ENCODE peak calls at places on chromosomes 16 and 17, in eight cellular contexts. Z is amygdala, G is T-helper 9 cell, P is left ventricle myocardium inferior, A is NB4, D is T-cell, O is GM12891, I is caudate nucleus. H is an unnamed sample.

GRCh38 chr16:86899156-86899555 is 320.8 kb downstream of the FOXL1 start:
- DNase-seq in D (no peak), A (no peak), G (no peak), O (no peak), Z (no peak), I (no peak), P (no peak), H (no peak)

GRCh38 chr16:7436306-7436705 is 103.7 kb downstream of the RBFOX1 start:
- DNase-seq in P (no peak), O (no peak), I (no peak), G (no peak), A (no peak), D (no peak), Z (no peak), H (no peak)

GRCh38 chr17:43832976-43833829 is at the start of gene MPP3:
- DNase-seq in O (no peak), P (peak; percentile 76), G (peak; percentile 47), I (no peak), Z (peak; percentile 52), A (peak; percentile 46), D (peak; percentile 30), H (no peak)

GRCh38 chr17:82598256-82599011 is 49.8 kb downstream of the WDR45B start:
- DNase-seq in A (no peak), D (no peak), Z (no peak), O (no peak), P (no peak), G (no peak), I (no peak), H (no peak)

GRCh38 chr16:69814561-69814960 is 52.4 kb downstream of the WWP2 start:
- DNase-seq in I (no peak), Z (no peak), O (no peak), A (no peak), G (no peak), P (no peak), D (no peak), H (no peak)

GRCh38 chr16:85460252-85460982 is 152.7 kb upstream of the GSE1 start:
- DNase-seq in D (no peak), I (no peak), Z (no peak), A (peak; percentile 63), G (no peak), P (no peak), O (no peak), H (no peak)

GRCh38 chr16:56606071-56606687 is 2.2 kb upstream of the MT2A start:
- DNase-seq in I (no peak), D (no peak), G (no peak), A (no peak), Z (peak; percentile 31), O (no peak), P (no peak), H (no peak)

GRCh38 chr16:17945080-17945601 is 391.4 kb downstream of the NPIPA8 start:
- DNase-seq in P (no peak), G (no peak), I (no peak), D (no peak), O (no peak), A (no peak), Z (no peak), H (no peak)

GRCh38 chr17:57954421-57955182 is 610 bp downstream of the CUEDC1 start:
- DNase-seq in O (no peak), Z (no peak), I (peak; percentile 50), A (no peak), G (peak; percentile 4), P (peak; percentile 91), D (no peak), H (no peak)

GRCh38 chr17:82434216-82434565 is 15.8 kb upstream of the OGFOD3 start:
- DNase-seq in O (no peak), I (no peak), G (no peak), Z (no peak), D (no peak), P (no peak), A (no peak), H (no peak)

GRCh38 chr17:74190807-74191206 is 12.7 kb upstream of the RPL38 start:
- DNase-seq in I (no peak), O (no peak), Z (no peak), D (no peak), G (no peak), P (no peak), A (no peak), H (no peak)

GRCh38 chr16:56841233-56841632 is 23.8 kb upstream of the SLC12A3 start:
- DNase-seq in Z (no peak), A (no peak), D (no peak), O (no peak), G (no peak), P (no peak), I (no peak), H (no peak)

GRCh38 chr17:76872221-76872873 is 4.1 kb downstream of the MGAT5B start:
- DNase-seq in D (no peak), I (no peak), A (peak; percentile 44), O (no peak), Z (no peak), P (no peak), G (no peak), H (no peak)

GRCh38 chr17:773467-774319 is 8.4 kb downstream of the GLOD4 start:
- DNase-seq in Z (no peak), I (no peak), A (peak; percentile 54), D (no peak), O (no peak), P (no peak), G (no peak), H (no peak)

GRCh38 chr17:78669256-78669974 is 92.2 kb upstream of the DNAH17 start:
- DNase-seq in I (no peak), Z (no peak), O (no peak), P (no peak), A (no peak), G (no peak), D (no peak), H (no peak)

GRCh38 chr17:1769826-1770477 is 8.1 kb downstream of the SERPINF1 start:
- DNase-seq in O (no peak), G (no peak), I (no peak), D (no peak), P (no peak), A (peak; percentile 12), Z (no peak), H (no peak)

GRCh38 chr16:57446530-57447141 is 549 bp downstream of the CIAPIN1 start:
- DNase-seq in O (peak; percentile 41), A (peak; percentile 65), Z (no peak), P (peak; percentile 36), G (no peak), I (no peak), D (peak; percentile 3), H (peak; percentile 43)

GRCh38 chr16:71564377-71564967 is 12.4 kb downstream of the TAT start:
- DNase-seq in D (no peak), I (no peak), A (no peak), G (no peak), Z (no peak), O (no peak), P (no peak), H (peak; percentile 81)

GRCh38 chr17:50469671-50470305 is 1.1 kb upstream of the CHAD start:
- DNase-seq in Z (no peak), I (no peak), D (no peak), O (no peak), G (no peak), P (no peak), A (no peak), H (no peak)